ENCODE peak calls at places on chromosomes 2 and 18, in ten cellular contexts. F is fibroblast of the aortic adventitia; K is HT1080; A is stimulated activated CD4-positive, alpha-beta T cell treated with anti-CD3 and anti-CD28 coated beads, Interleukin-2, amount 100 ng/mL, for 48 hours; W is mucosa of descending colon; V is Calu3; C is nucleus accumbens; T is hippocampal formation; S is HEK293T; H is dermis blood vessel endothelial cell. R is an unnamed sample.

GRCh38 chr18:14086459-14087231 is 45.6 kb downstream of the ZNF519 start:
- DNase-seq in F (peak), K (peak), A (no peak), W (peak), V (no peak), C (no peak), T (peak), S (peak), H (peak), R (no peak)

GRCh38 chr2:219542931-219543595 is 546 bp downstream of the CHPF start:
- DNase-seq in F (peak), K (peak), A (no peak), W (peak), V (peak), C (no peak), T (no peak), S (peak), H (peak), R (no peak)

GRCh38 chr18:38262666-38263065 is 697.1 kb upstream of the CELF4 start:
- DNase-seq in F (no peak), K (no peak), A (no peak), W (no peak), V (no peak), C (no peak), T (no peak), S (no peak), H (no peak), R (no peak)

GRCh38 chr2:20560011-20560410 is 90.9 kb downstream of the HS1BP3 start:
- DNase-seq in F (no peak), K (no peak), A (no peak), W (no peak), V (no peak), C (no peak), T (no peak), S (no peak), H (no peak), R (no peak)

GRCh38 chr2:110842048-110842447 is 109.7 kb downstream of the ACOXL start:
- DNase-seq in F (no peak), K (no peak), A (no peak), W (no peak), V (no peak), C (no peak), T (no peak), S (no peak), H (no peak), R (no peak)

GRCh38 chr2:213688129-213688528 is 403.9 kb downstream of the SPAG16 start:
- DNase-seq in F (no peak), K (no peak), A (no peak), W (no peak), V (no peak), C (no peak), T (no peak), S (no peak), H (no peak), R (no peak)

GRCh38 chr18:28159055-28159454 is 17.9 kb downstream of the CDH2 start:
- DNase-seq in F (peak), K (peak), A (no peak), W (no peak), V (no peak), C (no peak), T (no peak), S (no peak), H (peak), R (no peak)

GRCh38 chr2:238636269-238637073 is 209.7 kb downstream of the ASB1 start:
- DNase-seq in F (peak), K (no peak), A (no peak), W (no peak), V (no peak), C (no peak), T (no peak), S (no peak), H (no peak), R (no peak)

GRCh38 chr2:238848941-238849853 is 1.3 kb downstream of the TWIST2 start:
- DNase-seq in F (peak), K (peak), A (no peak), W (no peak), V (no peak), C (no peak), T (no peak), S (no peak), H (no peak), R (no peak)

GRCh38 chr2:118940008-118940407 is 2.0 kb upstream of the MARCO start:
- DNase-seq in F (no peak), K (no peak), A (no peak), W (no peak), V (no peak), C (no peak), T (no peak), S (no peak), H (no peak), R (no peak)

GRCh38 chr2:37912056-37912455 is 13.0 kb upstream of the RMDN2 start:
- DNase-seq in F (peak), K (no peak), A (no peak), W (no peak), V (no peak), C (no peak), T (no peak), S (no peak), H (no peak), R (no peak)

GRCh38 chr2:233354500-233354924 is 218 bp downstream of the DGKD start:
- DNase-seq in F (no peak), K (no peak), A (no peak), W (no peak), V (no peak), C (no peak), T (no peak), S (no peak), H (no peak), R (no peak)

GRCh38 chr2:78077637-78078036 is 555.5 kb upstream of the LRRTM4 start:
- DNase-seq in F (no peak), K (no peak), A (no peak), W (no peak), V (no peak), C (no peak), T (no peak), S (no peak), H (no peak), R (no peak)

GRCh38 chr2:122167561-122167960 is 412.1 kb downstream of the TSN start:
- DNase-seq in F (no peak), K (no peak), A (no peak), W (no peak), V (no peak), C (no peak), T (no peak), S (no peak), H (no peak), R (no peak)